ENCODE peak calls at places on chromosomes 11 and 22, in six cellular contexts. H is WTC11, A is fibroblast of villous mesenchyme, C is right lobe of liver, N is bronchial epithelial cell, U is epithelial cell of esophagus. X is an unnamed sample.

GRCh38 chr11:67776834-67777530 is 102.6 kb upstream of the ALDH3B2 start:
- DNase-seq in U (no peak), N (no peak), H (no peak), C (no peak), A (peak), X (no peak)

GRCh38 chr22:19648419-19648929 is 65.8 kb upstream of the SEPTIN5 start:
- DNase-seq in U (no peak), H (no peak), N (peak), A (no peak), C (no peak), X (no peak)

GRCh38 chr11:12640926-12641849 is 33.0 kb upstream of the TEAD1 start:
- DNase-seq in N (no peak), C (peak), A (no peak), U (no peak), H (no peak), X (no peak)

GRCh38 chr22:26711205-26711958 is 54.0 kb downstream of the MIAT start:
- DNase-seq in N (no peak), H (no peak), U (no peak), A (peak), C (no peak), X (no peak)

GRCh38 chr11:86983071-86983488 is 27.9 kb upstream of the FZD4 start:
- DNase-seq in N (peak), A (no peak), U (peak), H (no peak), C (no peak), X (peak)

GRCh38 chr11:89175796-89176195 is 1.9 kb upstream of the TYR start:
- DNase-seq in H (no peak), N (no peak), A (no peak), C (no peak), U (no peak), X (no peak)

GRCh38 chr11:71343828-71344400 is 91.5 kb upstream of the SHANK2 start:
- DNase-seq in C (no peak), N (no peak), A (no peak), U (no peak), H (no peak), X (no peak)

GRCh38 chr22:30038219-30038618 is 42.0 kb upstream of the HORMAD2 start:
- DNase-seq in N (peak), H (no peak), A (peak), C (no peak), U (peak), X (no peak)

GRCh38 chr22:48265000-48265625 is 1502.7 kb downstream of the TBC1D22A start:
- DNase-seq in N (no peak), C (no peak), A (no peak), H (no peak), U (no peak), X (no peak)

GRCh38 chr11:93740802-93741093 is 547 bp downstream of the TAF1D start:
- DNase-seq in H (peak), C (peak), U (peak), N (peak), A (peak), X (peak)

GRCh38 chr11:57358543-57358961 is 20.4 kb downstream of the P2RX3 start:
- DNase-seq in C (peak), N (no peak), H (no peak), U (peak), A (no peak), X (no peak)

GRCh38 chr11:118263109-118263508 is 988 bp downstream of the MPZL2 start:
- DNase-seq in H (no peak), U (no peak), N (peak), C (no peak), A (no peak), X (no peak)

GRCh38 chr11:71199226-71199815 is 53.1 kb downstream of the SHANK2 start:
- DNase-seq in H (no peak), U (peak), C (no peak), A (peak), N (no peak), X (no peak)

GRCh38 chr11:30196400-30197206 is 34.2 kb upstream of the FSHB start:
- DNase-seq in N (peak), C (peak), U (peak), A (peak), H (peak), X (peak)

GRCh38 chr22:24426859-24427499 is 420 bp upstream of the ADORA2A start:
- DNase-seq in C (no peak), U (no peak), N (no peak), A (no peak), H (no peak), X (no peak)

GRCh38 chr11:73729594-73730206 is 31.2 kb downstream of the RAB6A start:
- DNase-seq in C (no peak), N (no peak), A (no peak), H (peak), U (peak), X (peak)

DNA sequence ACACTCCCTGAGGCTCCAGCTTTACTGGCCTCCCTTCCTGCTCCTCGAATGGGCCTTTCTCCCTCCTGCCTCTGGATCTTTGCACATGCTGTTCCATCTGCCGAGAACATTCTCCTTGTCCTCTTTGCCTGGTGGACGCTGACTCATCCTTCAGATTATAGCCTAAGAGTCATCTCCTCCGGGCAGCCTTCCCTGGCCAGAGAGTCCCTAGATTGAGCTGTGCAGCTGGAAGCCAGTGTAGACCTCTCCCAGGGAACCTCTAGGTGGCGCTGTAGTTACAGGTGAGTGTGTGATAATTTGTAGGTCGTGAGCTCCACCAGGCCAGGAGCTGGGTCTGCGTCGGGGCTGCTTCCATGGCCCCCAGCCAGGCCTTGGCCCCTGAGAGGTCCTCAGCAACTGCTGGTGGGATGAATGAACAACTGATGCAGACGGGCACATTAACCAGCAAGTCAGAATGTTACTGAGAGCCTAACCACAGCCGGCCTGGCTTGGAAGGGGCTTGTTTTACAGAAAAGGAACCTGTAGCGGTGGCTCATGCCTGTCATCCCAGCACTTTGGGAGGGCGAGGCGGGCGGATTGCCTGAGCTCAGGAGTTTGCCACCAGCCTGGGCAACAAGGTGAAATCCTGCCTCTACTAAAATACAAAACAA is 8.7 kb downstream of the PNPLA5 start:
- DNase-seq in U (peak), C (no peak), H (peak), A (peak), N (peak), X (peak)
- TF ChIP-seq CTCF in U (peak), C (peak), H (peak), A (peak), N (peak), X (peak)

DNA sequence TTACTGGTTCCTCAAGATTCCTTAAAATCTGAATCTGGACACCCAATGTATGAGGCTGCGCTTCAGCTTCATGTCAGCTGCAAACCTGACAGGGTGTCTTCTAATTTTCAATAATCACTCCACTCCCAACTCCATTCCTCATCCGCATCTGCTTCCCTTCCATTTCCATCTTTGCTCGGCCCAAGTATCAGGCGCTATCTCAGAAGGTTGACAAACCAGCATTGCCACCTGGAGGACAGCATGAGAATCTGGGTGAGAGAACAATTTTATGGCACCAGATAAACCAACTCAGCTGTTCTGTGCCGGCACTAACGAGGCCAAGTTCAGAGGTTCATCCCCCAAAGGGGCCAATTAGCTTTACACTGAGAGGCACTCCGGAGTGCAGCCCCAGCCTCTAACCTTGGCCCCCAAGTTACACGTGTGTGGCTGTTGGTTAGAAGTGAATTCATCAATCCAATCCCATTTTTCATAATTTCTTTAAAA is 79.1 kb upstream of the LMO2 start:
- DNase-seq in C (no peak), H (peak), U (peak), N (peak), A (peak), X (peak)
- TF ChIP-seq CTCF in C (peak), H (peak), U (peak), N (peak), A (peak), X (peak)

GRCh38 chr11:4607111-4607510 is 920 bp downstream of the TRIM68 start:
- DNase-seq in A (peak), N (peak), U (peak), H (no peak), C (no peak), X (no peak)

GRCh38 chr11:4610258-4610935 is 2.4 kb upstream of the TRIM68 start:
- DNase-seq in A (peak), H (no peak), C (no peak), N (no peak), U (no peak), X (no peak)

GRCh38 chr11:4615856-4616444 is 7.9 kb upstream of the TRIM68 start:
- DNase-seq in C (no peak), N (no peak), U (no peak), A (no peak), H (no peak), X (no peak)

GRCh38 chr11:4607782-4608666 is at the start of gene TRIM68:
- DNase-seq in A (peak), C (peak), H (peak), N (peak), U (peak), X (peak)

GRCh38 chr11:4611986-4612385 is 4.0 kb upstream of the TRIM68 start:
- DNase-seq in U (no peak), C (no peak), A (no peak), N (no peak), H (no peak), X (no peak)
- TF ChIP-seq CTCF in U (no peak), C (no peak), A (no peak), N (no peak), H (no peak), X (no peak)

DNA sequence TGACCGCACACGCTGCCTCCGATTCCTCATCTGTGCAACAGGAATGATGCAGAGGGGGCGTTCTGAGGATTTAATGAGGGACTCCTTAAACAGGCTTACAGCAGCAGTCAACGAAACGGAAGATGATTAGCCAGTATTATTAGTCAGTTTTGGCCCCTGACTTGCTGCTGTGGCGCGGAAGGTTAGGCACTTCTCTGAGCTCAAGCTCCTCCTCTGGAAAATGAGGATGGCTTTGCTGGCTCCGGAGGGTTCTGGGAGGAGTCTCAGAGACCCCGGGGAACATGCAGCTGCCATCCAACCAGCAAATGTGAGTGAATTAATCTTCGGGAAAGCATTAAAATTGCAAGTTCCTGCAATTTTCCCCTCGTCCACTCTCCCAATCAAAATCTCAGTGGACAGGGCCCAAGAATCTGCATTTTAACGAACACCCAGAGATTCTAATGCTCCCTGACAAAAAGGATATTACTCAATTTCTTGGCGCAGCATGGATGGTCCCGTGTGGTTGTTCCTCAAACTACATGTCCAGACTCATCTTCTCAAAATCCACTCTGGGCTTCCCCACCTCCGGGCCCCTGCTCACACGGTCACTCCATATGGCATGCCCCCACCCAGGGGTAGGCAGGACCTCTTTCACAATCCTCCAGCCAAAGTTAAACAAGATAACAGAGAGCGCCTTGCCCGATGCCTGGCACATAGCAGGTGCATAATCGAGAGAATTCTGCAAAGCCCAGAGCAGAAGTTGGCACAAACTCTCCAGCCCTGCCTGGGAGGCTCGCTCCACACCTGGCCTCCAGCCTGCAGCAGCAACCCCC is 6.4 kb downstream of the ELFN2 start:
- DNase-seq in U (peak), C (no peak), H (no peak), N (peak), A (peak), X (no peak)
- TF ChIP-seq CTCF in U (peak), C (no peak), H (no peak), N (no peak), A (no peak), X (peak)

DNA sequence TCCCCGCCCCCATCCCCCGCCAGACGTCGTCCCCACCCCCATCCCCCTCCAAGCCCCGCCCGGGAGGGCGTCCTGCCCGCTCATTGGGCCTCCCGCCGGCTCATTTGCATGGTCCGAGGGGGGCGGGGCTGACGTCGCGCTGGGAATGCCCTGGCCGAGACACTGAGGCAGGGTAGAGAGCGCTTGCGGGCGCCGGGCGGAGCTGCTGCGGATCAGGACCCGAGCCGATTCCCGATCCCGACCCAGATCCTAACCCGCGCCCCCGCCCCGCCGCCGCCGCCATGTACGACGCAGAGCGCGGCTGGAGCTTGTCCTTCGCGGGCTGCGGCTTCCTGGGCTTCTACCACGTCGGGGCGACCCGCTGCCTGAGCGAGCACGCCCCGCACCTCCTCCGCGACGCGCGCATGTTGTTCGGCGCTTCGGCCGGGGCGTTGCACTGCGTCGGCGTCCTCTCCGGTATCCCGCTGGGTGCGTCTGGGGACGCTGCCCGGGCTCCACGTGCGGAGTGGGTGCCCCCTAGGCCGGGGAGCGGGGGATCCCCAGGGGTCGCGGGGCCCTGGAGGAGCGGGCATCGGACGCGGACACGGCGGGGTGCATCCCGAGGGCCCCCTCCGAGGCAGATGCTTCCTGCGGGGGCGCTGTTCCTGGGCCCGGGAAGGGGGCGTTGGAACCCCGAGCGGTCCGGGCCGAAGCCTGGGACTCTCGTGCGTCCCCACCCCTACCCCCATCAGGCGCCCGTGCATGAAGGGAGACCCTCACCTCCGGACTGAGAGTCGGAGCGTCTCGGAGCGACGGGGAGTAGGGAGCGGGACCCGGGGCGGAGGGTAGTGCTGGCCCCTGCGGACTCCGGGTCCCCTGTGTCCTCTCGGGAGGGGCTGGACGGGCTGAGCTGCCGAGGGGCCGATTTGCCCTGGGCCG is at the start of gene PNPLA3:
- DNase-seq in C (peak), H (peak), A (peak), N (peak), U (peak), X (peak)
- TF ChIP-seq CTCF in C (peak), H (no peak), A (peak), N (peak), U (no peak), X (no peak)

GRCh38 chr22:41683616-41684015 is 5.1 kb downstream of the SNU13 start:
- DNase-seq in U (no peak), C (no peak), A (no peak), N (no peak), H (no peak), X (no peak)

GRCh38 chr22:41690476-41690875 is 1.8 kb upstream of the SNU13 start:
- DNase-seq in H (no peak), A (no peak), U (no peak), C (no peak), N (no peak), X (no peak)

GRCh38 chr22:41687901-41688364 is 734 bp downstream of the SNU13 start:
- DNase-seq in N (no peak), C (peak), U (peak), H (no peak), A (peak), X (peak)

GRCh38 chr22:41684194-41684593 is 4.5 kb downstream of the SNU13 start:
- DNase-seq in H (no peak), N (no peak), A (no peak), U (no peak), C (no peak), X (no peak)

GRCh38 chr22:41688365-41689211 is at the start of gene SNU13:
- DNase-seq in A (peak), C (peak), H (peak), U (peak), N (peak), X (peak)
- TF ChIP-seq CTCF in A (no peak), C (peak), H (no peak), U (no peak), N (peak), X (no peak)

GRCh38 chr22:44668190-44668885 is 33.7 kb upstream of the PRR5 start:
- DNase-seq in C (no peak), H (peak), A (no peak), U (no peak), N (no peak), X (peak)
- TF ChIP-seq CTCF in C (peak), H (no peak), A (no peak), U (no peak), N (no peak), X (no peak)

GRCh38 chr11:132626446-132626845 is 905.9 kb downstream of the OPCML start:
- DNase-seq in U (no peak), N (no peak), A (no peak), H (no peak), C (no peak), X (no peak)
- TF ChIP-seq CTCF in U (no peak), N (no peak), A (no peak), H (no peak), C (no peak), X (no peak)